ENCODE peak calls at places on chromosome 20, in five cellular contexts. J is CD8-positive, alpha-beta memory T cell; M is adrenal gland; Z is GM06990; D is fibroblast of mammary gland. A is an unnamed sample.

GRCh38 chr20:32510120-32510600 is 75.0 kb downstream of the NOL4L start:
- DNase-seq in J (no peak), M (no peak), Z (no peak), D (no peak), A (no peak)

GRCh38 chr20:17560344-17561074 is 9.4 kb upstream of the DSTN start:
- DNase-seq in J (no peak), M (no peak), Z (no peak), D (no peak), A (no peak)

GRCh38 chr20:63021356-63022321 is 14.9 kb upstream of the BHLHE23 start:
- DNase-seq in J (no peak), M (no peak), Z (no peak), D (no peak), A (no peak)

GRCh38 chr20:3854462-3854870 is 7.8 kb downstream of the MAVS start:
- DNase-seq in J (no peak), M (no peak), Z (no peak), D (no peak), A (no peak)

GRCh38 chr20:31542201-31542842 is 28.1 kb downstream of the HM13 start:
- DNase-seq in J (no peak), M (no peak), Z (no peak), D (peak), A (no peak)

GRCh38 chr20:62363920-62364851 is 2.9 kb downstream of the LAMA5 start:
- DNase-seq in J (no peak), M (peak), Z (no peak), D (no peak), A (no peak)

GRCh38 chr20:5741089-5741488 is 9.1 kb upstream of the SHLD1 start:
- DNase-seq in J (no peak), M (peak), Z (no peak), D (peak), A (no peak)

GRCh38 chr20:19817017-19817416 is 59.0 kb downstream of the RIN2 start:
- DNase-seq in J (no peak), M (peak), Z (no peak), D (peak), A (no peak)

GRCh38 chr20:37336369-37337207 is 9.4 kb upstream of the SRC start:
- DNase-seq in J (no peak), M (peak), Z (peak), D (peak), A (no peak)

GRCh38 chr20:45576995-45577394 is 2.1 kb downstream of the WFDC8 start:
- DNase-seq in J (no peak), M (no peak), Z (no peak), D (no peak), A (no peak)

GRCh38 chr20:44431502-44432234 is 44.0 kb upstream of the TTPAL start:
- DNase-seq in J (no peak), M (no peak), Z (no peak), D (no peak), A (no peak)

GRCh38 chr20:54950285-54950684 is 474.9 kb downstream of the DOK5 start:
- DNase-seq in J (no peak), M (no peak), Z (no peak), D (no peak), A (no peak)

GRCh38 chr20:33674294-33675126 is at the start of gene NECAB3:
- DNase-seq in J (peak), M (peak), Z (peak), D (peak), A (peak)

GRCh38 chr20:4045741-4046140 is 30.4 kb upstream of the RNF24 start:
- DNase-seq in J (no peak), M (no peak), Z (no peak), D (peak), A (no peak)

GRCh38 chr20:17794400-17794799 is 94.6 kb downstream of the BANF2 start:
- DNase-seq in J (no peak), M (peak), Z (no peak), D (no peak), A (peak)

GRCh38 chr20:62364911-62365736 is 2.0 kb downstream of the LAMA5 start:
- DNase-seq in J (no peak), M (peak), Z (no peak), D (no peak), A (peak)

GRCh38 chr20:59850018-59850641 is 83.3 kb downstream of the SYCP2 start:
- DNase-seq in J (no peak), M (no peak), Z (no peak), D (peak), A (no peak)

GRCh38 chr20:57922701-57923100 is 212.9 kb upstream of the PMEPA1 start:
- DNase-seq in J (no peak), M (no peak), Z (no peak), D (no peak), A (no peak)

GRCh38 chr20:38252292-38253288 is 7.9 kb downstream of the KIAA1755 start:
- DNase-seq in J (no peak), M (no peak), Z (no peak), D (no peak), A (no peak)

GRCh38 chr20:59726196-59726595 is 121.9 kb downstream of the PHACTR3 start:
- DNase-seq in J (no peak), M (no peak), Z (no peak), D (no peak), A (no peak)

DNA sequence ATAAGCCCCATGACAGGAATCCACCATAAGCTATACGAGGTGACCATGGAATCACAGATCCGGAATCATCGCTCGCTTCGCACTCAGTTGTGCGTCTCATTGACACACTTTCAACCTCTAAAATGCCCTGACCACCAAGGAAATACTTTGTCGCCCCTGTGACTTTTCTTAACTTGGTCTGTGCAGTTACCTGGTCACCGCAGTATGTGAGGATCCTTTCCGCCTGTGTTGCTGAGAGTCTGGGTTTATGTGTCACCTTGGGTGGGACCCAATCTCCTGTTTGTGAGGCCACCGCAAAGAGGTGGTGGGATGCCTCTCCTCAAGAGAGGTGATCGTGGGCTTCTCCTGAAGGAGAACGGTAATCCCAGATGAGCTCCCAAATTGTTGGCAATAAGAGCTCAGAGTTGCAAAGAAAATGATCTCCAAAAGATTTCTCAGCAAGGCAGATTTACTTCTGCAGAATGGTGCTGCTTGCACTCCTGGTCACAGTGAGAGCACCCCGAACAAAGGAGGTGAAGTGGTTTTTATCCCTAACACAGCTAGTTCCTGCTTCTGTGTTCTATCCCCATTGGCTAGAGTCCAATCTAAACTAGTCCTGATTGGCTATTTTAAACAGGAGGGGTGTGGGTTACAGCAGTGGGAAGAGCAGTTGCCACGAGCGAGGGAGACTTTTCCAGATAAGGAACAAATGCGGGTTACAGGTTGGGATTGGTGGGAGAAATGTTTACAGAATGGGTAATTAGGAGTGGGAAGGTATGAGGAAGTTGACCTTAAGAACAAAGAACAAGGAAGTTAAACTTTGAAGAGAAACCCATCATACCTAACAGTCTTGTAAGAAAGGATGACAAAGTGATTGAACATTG is 9.1 kb upstream of the ZNFX1 start:
- DNase-seq in J (no peak), M (no peak), Z (no peak), D (no peak), A (no peak)
- H3K4me3 ChIP-seq in J (no peak), M (no peak), Z (no peak), D (no peak), A (no peak)

GRCh38 chr20:53736757-53737403 is 143.2 kb upstream of the ZNF217 start:
- DNase-seq in J (no peak), M (no peak), Z (no peak), D (peak), A (no peak)

GRCh38 chr20:53739799-53740785 is 146.5 kb upstream of the ZNF217 start:
- DNase-seq in J (no peak), M (no peak), Z (no peak), D (no peak), A (no peak)

GRCh38 chr20:53737404-53738038 is 143.9 kb upstream of the ZNF217 start:
- DNase-seq in J (no peak), M (no peak), Z (no peak), D (peak), A (no peak)

GRCh38 chr20:53738945-53739798 is 145.5 kb upstream of the ZNF217 start:
- DNase-seq in J (no peak), M (no peak), Z (no peak), D (no peak), A (no peak)

GRCh38 chr20:53738039-53738944 is 144.7 kb upstream of the ZNF217 start:
- DNase-seq in J (no peak), M (peak), Z (no peak), D (peak), A (peak)
- H3K4me3 ChIP-seq in J (no peak), M (no peak), Z (peak), D (no peak), A (no peak)

GRCh38 chr20:41175727-41176330 is 38.5 kb downstream of the PLCG1 start:
- DNase-seq in J (no peak), M (no peak), Z (no peak), D (no peak), A (no peak)
- H3K4me3 ChIP-seq in J (no peak), M (no peak), Z (no peak), D (no peak), A (no peak)

GRCh38 chr20:47350691-47351545 is 5.6 kb downstream of the ZMYND8 start:
- DNase-seq in J (no peak), M (no peak), Z (no peak), D (no peak), A (no peak)

GRCh38 chr20:47350181-47350550 is 6.3 kb downstream of the ZMYND8 start:
- DNase-seq in J (peak), M (no peak), Z (peak), D (no peak), A (no peak)

GRCh38 chr20:47347661-47348462 is 8.6 kb downstream of the ZMYND8 start:
- DNase-seq in J (no peak), M (no peak), Z (no peak), D (no peak), A (no peak)

GRCh38 chr20:47348539-47349142 is 7.9 kb downstream of the ZMYND8 start:
- DNase-seq in J (no peak), M (no peak), Z (no peak), D (no peak), A (no peak)

DNA sequence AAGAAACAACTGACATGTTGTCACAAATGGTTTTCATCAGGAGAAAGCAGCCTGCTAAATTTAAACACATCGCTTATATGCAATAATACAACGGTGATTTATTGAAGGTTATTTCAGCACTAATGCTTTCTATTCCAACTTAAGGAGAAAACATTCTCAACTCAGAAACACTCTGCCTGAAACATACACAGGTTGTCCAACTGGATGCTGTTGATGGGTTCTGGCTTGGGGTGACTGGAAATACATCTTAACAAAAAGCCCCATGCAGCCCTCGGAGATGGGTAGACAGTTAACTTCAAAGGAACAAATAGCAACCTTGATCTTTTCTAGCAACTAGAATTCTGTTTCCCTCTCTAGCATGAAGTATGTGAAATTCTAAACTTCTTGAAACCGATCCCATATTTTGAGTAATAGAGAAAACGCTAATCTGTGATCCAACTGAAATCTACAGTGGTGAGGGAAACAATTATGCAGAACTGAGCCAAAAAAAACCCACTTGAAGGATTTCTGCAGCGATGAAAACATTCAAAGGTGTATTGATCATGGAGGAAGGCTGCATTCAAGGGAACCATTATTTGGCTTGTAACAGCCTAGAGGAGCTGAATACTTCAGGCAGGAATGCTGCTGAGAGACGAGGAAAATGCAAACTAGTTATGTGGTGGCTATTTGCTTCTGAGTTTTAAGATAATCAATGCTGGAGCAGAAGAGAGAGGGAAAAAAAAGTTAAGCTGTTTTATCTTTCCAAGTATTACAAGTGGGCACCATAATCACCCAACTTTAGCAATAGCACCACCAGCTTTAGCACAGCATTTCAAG is 6.9 kb downstream of the ZMYND8 start:
- DNase-seq in J (no peak), M (no peak), Z (no peak), D (no peak), A (no peak)
- H3K4me3 ChIP-seq in J (peak), M (no peak), Z (peak), D (no peak), A (no peak)